ENCODE peak calls at places on chromosomes 4 and X, in seven cellular contexts. One of them, this sample, is unnamed.

GRCh38 chrX:131441033-131441432 is 102.8 kb upstream of the OR13H1 start:
- DNase-seq in activated CD8-positive, alpha-beta memory T cell treated with anti-CD3 and anti-CD28 coated beads, Interleukin-2, amount 50 U/mL, for 48 hours: no peak
- DNase-seq in sciatic nerve: no peak
- DNase-seq in cardiac fibroblast: no peak
- DNase-seq in stimulated activated CD4-positive, alpha-beta T cell treated with anti-CD3 and anti-CD28 coated beads, Interleukin-4, amount 100 ng/mL, for 1 hour: no peak
- DNase-seq in mesenteric fat pad: no peak
- DNase-seq in cardiac muscle cell: no peak
- DNase-seq in this sample: peak; percentile 3

GRCh38 chrX:69136546-69137331 is 28.5 kb downstream of the PJA1 start:
- DNase-seq in activated CD8-positive, alpha-beta memory T cell treated with anti-CD3 and anti-CD28 coated beads, Interleukin-2, amount 50 U/mL, for 48 hours: no peak
- DNase-seq in sciatic nerve: peak; percentile 75
- DNase-seq in cardiac fibroblast: peak; percentile 27
- DNase-seq in stimulated activated CD4-positive, alpha-beta T cell treated with anti-CD3 and anti-CD28 coated beads, Interleukin-4, amount 100 ng/mL, for 1 hour: no peak
- DNase-seq in mesenteric fat pad: no peak
- DNase-seq in cardiac muscle cell: peak; percentile 42
- DNase-seq in this sample: peak; percentile 55

GRCh38 chrX:46953597-46953996 is 41.4 kb downstream of the JADE3 start:
- DNase-seq in activated CD8-positive, alpha-beta memory T cell treated with anti-CD3 and anti-CD28 coated beads, Interleukin-2, amount 50 U/mL, for 48 hours: no peak
- DNase-seq in sciatic nerve: no peak
- DNase-seq in cardiac fibroblast: peak; percentile 47
- DNase-seq in stimulated activated CD4-positive, alpha-beta T cell treated with anti-CD3 and anti-CD28 coated beads, Interleukin-4, amount 100 ng/mL, for 1 hour: no peak
- DNase-seq in mesenteric fat pad: no peak
- DNase-seq in cardiac muscle cell: no peak
- DNase-seq in this sample: peak; percentile 57

GRCh38 chr4:54067163-54067562 is 2.8 kb upstream of the CHIC2 start:
- DNase-seq in activated CD8-positive, alpha-beta memory T cell treated with anti-CD3 and anti-CD28 coated beads, Interleukin-2, amount 50 U/mL, for 48 hours: no peak
- DNase-seq in sciatic nerve: no peak
- DNase-seq in cardiac fibroblast: peak; percentile 93
- DNase-seq in stimulated activated CD4-positive, alpha-beta T cell treated with anti-CD3 and anti-CD28 coated beads, Interleukin-4, amount 100 ng/mL, for 1 hour: no peak
- DNase-seq in mesenteric fat pad: no peak
- DNase-seq in cardiac muscle cell: no peak
- DNase-seq in this sample: peak; percentile 48

GRCh38 chr4:54165011-54165410 is 64.1 kb upstream of the PDGFRA start:
- DNase-seq in activated CD8-positive, alpha-beta memory T cell treated with anti-CD3 and anti-CD28 coated beads, Interleukin-2, amount 50 U/mL, for 48 hours: no peak
- DNase-seq in sciatic nerve: no peak
- DNase-seq in cardiac fibroblast: no peak
- DNase-seq in stimulated activated CD4-positive, alpha-beta T cell treated with anti-CD3 and anti-CD28 coated beads, Interleukin-4, amount 100 ng/mL, for 1 hour: no peak
- DNase-seq in mesenteric fat pad: no peak
- DNase-seq in cardiac muscle cell: no peak
- DNase-seq in this sample: no peak

GRCh38 chrX:21354725-21355124 is 19.5 kb upstream of the CNKSR2 start:
- DNase-seq in activated CD8-positive, alpha-beta memory T cell treated with anti-CD3 and anti-CD28 coated beads, Interleukin-2, amount 50 U/mL, for 48 hours: no peak
- DNase-seq in sciatic nerve: no peak
- DNase-seq in cardiac fibroblast: no peak
- DNase-seq in stimulated activated CD4-positive, alpha-beta T cell treated with anti-CD3 and anti-CD28 coated beads, Interleukin-4, amount 100 ng/mL, for 1 hour: no peak
- DNase-seq in mesenteric fat pad: no peak
- DNase-seq in cardiac muscle cell: no peak
- DNase-seq in this sample: no peak

GRCh38 chrX:107654778-107655761 is 26.8 kb downstream of the PRPS1 start:
- DNase-seq in activated CD8-positive, alpha-beta memory T cell treated with anti-CD3 and anti-CD28 coated beads, Interleukin-2, amount 50 U/mL, for 48 hours: peak; percentile 84
- DNase-seq in sciatic nerve: peak; percentile 76
- DNase-seq in cardiac fibroblast: peak; percentile 72
- DNase-seq in stimulated activated CD4-positive, alpha-beta T cell treated with anti-CD3 and anti-CD28 coated beads, Interleukin-4, amount 100 ng/mL, for 1 hour: peak; percentile 63
- DNase-seq in mesenteric fat pad: no peak
- DNase-seq in cardiac muscle cell: peak; percentile 88
- DNase-seq in this sample: peak; percentile 73

GRCh38 chrX:109533005-109533404 is 3.6 kb upstream of the NXT2 start:
- DNase-seq in activated CD8-positive, alpha-beta memory T cell treated with anti-CD3 and anti-CD28 coated beads, Interleukin-2, amount 50 U/mL, for 48 hours: no peak
- DNase-seq in sciatic nerve: no peak
- DNase-seq in cardiac fibroblast: no peak
- DNase-seq in stimulated activated CD4-positive, alpha-beta T cell treated with anti-CD3 and anti-CD28 coated beads, Interleukin-4, amount 100 ng/mL, for 1 hour: no peak
- DNase-seq in mesenteric fat pad: no peak
- DNase-seq in cardiac muscle cell: no peak
- DNase-seq in this sample: no peak

GRCh38 chr4:84050014-84050413 is 449.1 kb downstream of the NKX6-1 start:
- DNase-seq in activated CD8-positive, alpha-beta memory T cell treated with anti-CD3 and anti-CD28 coated beads, Interleukin-2, amount 50 U/mL, for 48 hours: no peak
- DNase-seq in sciatic nerve: no peak
- DNase-seq in cardiac fibroblast: no peak
- DNase-seq in stimulated activated CD4-positive, alpha-beta T cell treated with anti-CD3 and anti-CD28 coated beads, Interleukin-4, amount 100 ng/mL, for 1 hour: no peak
- DNase-seq in mesenteric fat pad: no peak
- DNase-seq in cardiac muscle cell: no peak
- DNase-seq in this sample: no peak

GRCh38 chrX:23114256-23114655 is 114.5 kb downstream of the DDX53 start:
- DNase-seq in activated CD8-positive, alpha-beta memory T cell treated with anti-CD3 and anti-CD28 coated beads, Interleukin-2, amount 50 U/mL, for 48 hours: no peak
- DNase-seq in sciatic nerve: no peak
- DNase-seq in cardiac fibroblast: no peak
- DNase-seq in stimulated activated CD4-positive, alpha-beta T cell treated with anti-CD3 and anti-CD28 coated beads, Interleukin-4, amount 100 ng/mL, for 1 hour: no peak
- DNase-seq in mesenteric fat pad: no peak
- DNase-seq in cardiac muscle cell: no peak
- DNase-seq in this sample: no peak